ENCODE peak calls at places on chromosomes 4 and X, in five cellular contexts. One of them, this sample, is unnamed.
A peak's percentile ranks its signal among the peaks of the same experiment; 100 is the strongest.

GRCh38 chrX:47629419-47630210 is at the start of gene CFP:
- DNase-seq in A549: no peak
- DNase-seq in brain microvascular endothelial cell: no peak
- DNase-seq in fibroblast of pulmonary artery: no peak
- DNase-seq in fibroblast of mammary gland: no peak
- DNase-seq in this sample: no peak

GRCh38 chr4:5051692-5052423 is 578 bp downstream of the STK32B start:
- DNase-seq in A549: peak; percentile 40
- DNase-seq in brain microvascular endothelial cell: peak; percentile 7
- DNase-seq in fibroblast of pulmonary artery: no peak
- DNase-seq in fibroblast of mammary gland: no peak
- DNase-seq in this sample: no peak

GRCh38 chrX:151713859-151714258 is 2.0 kb upstream of the FATE1 start:
- DNase-seq in A549: peak; percentile 37
- DNase-seq in brain microvascular endothelial cell: peak; percentile 13
- DNase-seq in fibroblast of pulmonary artery: peak; percentile 12
- DNase-seq in fibroblast of mammary gland: no peak
- DNase-seq in this sample: peak; percentile 7

GRCh38 chr4:67545996-67546356 is 673 bp upstream of the CENPC start:
- DNase-seq in A549: no peak
- DNase-seq in brain microvascular endothelial cell: no peak
- DNase-seq in fibroblast of pulmonary artery: no peak
- DNase-seq in fibroblast of mammary gland: no peak
- DNase-seq in this sample: no peak

GRCh38 chr4:95545526-95545925 is 3.2 kb downstream of the UNC5C start:
- DNase-seq in A549: no peak
- DNase-seq in brain microvascular endothelial cell: no peak
- DNase-seq in fibroblast of pulmonary artery: no peak
- DNase-seq in fibroblast of mammary gland: no peak
- DNase-seq in this sample: no peak

GRCh38 chr4:38094419-38094818 is 134.2 kb downstream of the PTTG2 start:
- DNase-seq in A549: no peak
- DNase-seq in brain microvascular endothelial cell: no peak
- DNase-seq in fibroblast of pulmonary artery: no peak
- DNase-seq in fibroblast of mammary gland: no peak
- DNase-seq in this sample: no peak

GRCh38 chr4:24104173-24104572 is 214.3 kb upstream of the PPARGC1A start:
- DNase-seq in A549: no peak
- DNase-seq in brain microvascular endothelial cell: peak; percentile 51
- DNase-seq in fibroblast of pulmonary artery: peak; percentile 32
- DNase-seq in fibroblast of mammary gland: peak; percentile 76
- DNase-seq in this sample: no peak

GRCh38 chr4:15042529-15043167 is 40.4 kb downstream of the CPEB2 start:
- DNase-seq in A549: no peak
- DNase-seq in brain microvascular endothelial cell: no peak
- DNase-seq in fibroblast of pulmonary artery: peak; percentile 38
- DNase-seq in fibroblast of mammary gland: no peak
- DNase-seq in this sample: peak; percentile 26

GRCh38 chr4:88030565-88031310 is 23.3 kb downstream of the PKD2 start:
- DNase-seq in A549: no peak
- DNase-seq in brain microvascular endothelial cell: no peak
- DNase-seq in fibroblast of pulmonary artery: no peak
- DNase-seq in fibroblast of mammary gland: no peak
- DNase-seq in this sample: no peak

GRCh38 chrX:54964766-54965511 is 29.0 kb downstream of the PFKFB1 start:
- DNase-seq in A549: no peak
- DNase-seq in brain microvascular endothelial cell: no peak
- DNase-seq in fibroblast of pulmonary artery: no peak
- DNase-seq in fibroblast of mammary gland: no peak
- DNase-seq in this sample: no peak

GRCh38 chr4:36280555-36280954 is 861 bp upstream of the DTHD1 start:
- DNase-seq in A549: no peak
- DNase-seq in brain microvascular endothelial cell: no peak
- DNase-seq in fibroblast of pulmonary artery: no peak
- DNase-seq in fibroblast of mammary gland: no peak
- DNase-seq in this sample: peak; percentile 63

GRCh38 chr4:36285784-36286480 is 4.5 kb downstream of the DTHD1 start:
- DNase-seq in A549: no peak
- DNase-seq in brain microvascular endothelial cell: no peak
- DNase-seq in fibroblast of pulmonary artery: no peak
- DNase-seq in fibroblast of mammary gland: no peak
- DNase-seq in this sample: peak; percentile 96

GRCh38 chr4:36286481-36286871 is 5.1 kb downstream of the DTHD1 start:
- DNase-seq in A549: no peak
- DNase-seq in brain microvascular endothelial cell: no peak
- DNase-seq in fibroblast of pulmonary artery: no peak
- DNase-seq in fibroblast of mammary gland: no peak
- DNase-seq in this sample: no peak

GRCh38 chr4:36281384-36282106 is at the start of gene DTHD1:
- DNase-seq in A549: no peak
- DNase-seq in brain microvascular endothelial cell: no peak
- DNase-seq in fibroblast of pulmonary artery: no peak
- DNase-seq in fibroblast of mammary gland: no peak
- DNase-seq in this sample: peak; percentile 94

DNA sequence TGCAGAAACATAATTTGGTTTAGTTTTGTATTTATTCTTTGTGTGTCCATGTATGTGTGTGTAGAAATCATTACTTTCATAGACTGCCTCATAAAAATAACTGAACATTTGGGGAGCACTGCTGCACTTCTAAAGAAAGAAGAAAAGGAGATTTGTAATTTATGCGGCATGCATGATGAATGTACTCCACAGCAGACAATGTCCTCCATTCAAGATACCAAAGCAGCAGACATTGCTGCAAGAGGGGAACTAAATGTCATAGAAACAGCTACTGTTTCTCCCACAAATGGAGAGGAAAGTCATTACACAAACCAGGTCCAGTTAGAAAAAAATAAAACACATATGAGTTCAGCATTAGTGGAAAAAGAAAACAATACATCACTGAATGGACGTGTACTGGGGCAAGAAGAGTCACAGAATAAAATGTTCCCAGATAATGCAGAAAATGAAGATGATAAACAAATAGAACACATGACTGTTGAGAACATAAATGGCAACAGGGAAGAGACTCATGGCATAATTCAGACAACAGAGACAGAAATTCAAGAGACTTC is 2.6 kb downstream of the DTHD1 start:
- DNase-seq in A549: no peak
- DNase-seq in brain microvascular endothelial cell: no peak
- DNase-seq in fibroblast of pulmonary artery: no peak
- DNase-seq in fibroblast of mammary gland: no peak
- DNase-seq in this sample: peak; percentile 21
- H3K4me3 ChIP-seq in A549: no peak overlapping the region
- H3K4me3 ChIP-seq in brain microvascular endothelial cell: no peak overlapping the region
- H3K4me3 ChIP-seq in fibroblast of pulmonary artery: no peak overlapping the region
- H3K4me3 ChIP-seq in fibroblast of mammary gland: no peak overlapping the region
- H3K4me3 ChIP-seq in this sample: no peak overlapping the region

DNA sequence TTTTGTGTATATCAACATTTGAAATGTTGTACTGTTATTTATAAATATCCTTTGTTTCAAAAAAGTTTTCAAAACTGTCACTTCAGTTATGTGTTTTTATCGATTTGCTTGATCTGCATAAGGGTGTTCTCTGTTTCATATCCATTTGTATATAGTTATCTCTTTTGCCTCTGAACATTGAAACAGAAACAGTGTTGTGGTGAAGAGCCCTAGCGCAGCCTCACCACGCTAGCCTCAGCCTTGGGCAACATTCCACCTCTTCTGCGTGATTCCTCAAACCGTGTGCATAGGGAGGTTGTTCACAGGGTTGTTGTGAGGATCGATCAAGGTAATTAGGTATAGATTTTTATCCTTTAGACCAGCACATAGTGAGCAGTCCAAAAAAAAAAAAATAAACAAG is 287.0 kb upstream of the GALNT7 start:
- DNase-seq in A549: no peak
- DNase-seq in brain microvascular endothelial cell: no peak
- DNase-seq in fibroblast of pulmonary artery: no peak
- DNase-seq in fibroblast of mammary gland: no peak
- DNase-seq in this sample: no peak
- TF ChIP-seq CTCF in A549: no peak
- TF ChIP-seq CTCF in brain microvascular endothelial cell: no peak
- TF ChIP-seq CTCF in fibroblast of pulmonary artery: no peak
- TF ChIP-seq CTCF in fibroblast of mammary gland: no peak
- TF ChIP-seq CTCF in this sample: no peak

GRCh38 chr4:163330828-163331628 is 1.4 kb downstream of the NPY1R start:
- DNase-seq in A549: no peak
- DNase-seq in brain microvascular endothelial cell: no peak
- DNase-seq in fibroblast of pulmonary artery: no peak
- DNase-seq in fibroblast of mammary gland: no peak
- DNase-seq in this sample: peak; percentile 25
- H3K4me3 ChIP-seq in A549: no peak overlapping the region
- H3K4me3 ChIP-seq in brain microvascular endothelial cell: no peak overlapping the region
- H3K4me3 ChIP-seq in fibroblast of pulmonary artery: no peak overlapping the region
- H3K4me3 ChIP-seq in fibroblast of mammary gland: no peak overlapping the region
- H3K4me3 ChIP-seq in this sample: no peak overlapping the region

GRCh38 chr4:179307297-179308136 is 1865.3 kb upstream of the AGA start:
- DNase-seq in A549: peak; percentile 13
- DNase-seq in brain microvascular endothelial cell: peak; percentile 40
- DNase-seq in fibroblast of pulmonary artery: peak; percentile 24
- DNase-seq in fibroblast of mammary gland: peak; percentile 16
- DNase-seq in this sample: peak; percentile 21
- TF ChIP-seq CTCF in A549: peak; percentile 44
- TF ChIP-seq CTCF in brain microvascular endothelial cell: peak; percentile 75
- TF ChIP-seq CTCF in fibroblast of pulmonary artery: peak; percentile 54
- TF ChIP-seq CTCF in fibroblast of mammary gland: peak; percentile 55
- TF ChIP-seq CTCF in this sample: peak; percentile 70

GRCh38 chr4:40516651-40517050 is 113.0 kb downstream of the RBM47 start:
- DNase-seq in A549: no peak
- DNase-seq in brain microvascular endothelial cell: no peak
- DNase-seq in fibroblast of pulmonary artery: no peak
- DNase-seq in fibroblast of mammary gland: no peak
- DNase-seq in this sample: no peak

GRCh38 chr4:40514409-40515025 is 115.1 kb downstream of the RBM47 start:
- DNase-seq in A549: peak; percentile 39
- DNase-seq in brain microvascular endothelial cell: no peak
- DNase-seq in fibroblast of pulmonary artery: no peak
- DNase-seq in fibroblast of mammary gland: no peak
- DNase-seq in this sample: no peak

GRCh38 chr4:40511017-40511614 is 118.5 kb downstream of the RBM47 start:
- DNase-seq in A549: no peak
- DNase-seq in brain microvascular endothelial cell: no peak
- DNase-seq in fibroblast of pulmonary artery: no peak
- DNase-seq in fibroblast of mammary gland: no peak
- DNase-seq in this sample: no peak

GRCh38 chr4:40515037-40515397 is 114.6 kb downstream of the RBM47 start:
- DNase-seq in A549: no peak
- DNase-seq in brain microvascular endothelial cell: no peak
- DNase-seq in fibroblast of pulmonary artery: no peak
- DNase-seq in fibroblast of mammary gland: no peak
- DNase-seq in this sample: peak; percentile 90

DNA sequence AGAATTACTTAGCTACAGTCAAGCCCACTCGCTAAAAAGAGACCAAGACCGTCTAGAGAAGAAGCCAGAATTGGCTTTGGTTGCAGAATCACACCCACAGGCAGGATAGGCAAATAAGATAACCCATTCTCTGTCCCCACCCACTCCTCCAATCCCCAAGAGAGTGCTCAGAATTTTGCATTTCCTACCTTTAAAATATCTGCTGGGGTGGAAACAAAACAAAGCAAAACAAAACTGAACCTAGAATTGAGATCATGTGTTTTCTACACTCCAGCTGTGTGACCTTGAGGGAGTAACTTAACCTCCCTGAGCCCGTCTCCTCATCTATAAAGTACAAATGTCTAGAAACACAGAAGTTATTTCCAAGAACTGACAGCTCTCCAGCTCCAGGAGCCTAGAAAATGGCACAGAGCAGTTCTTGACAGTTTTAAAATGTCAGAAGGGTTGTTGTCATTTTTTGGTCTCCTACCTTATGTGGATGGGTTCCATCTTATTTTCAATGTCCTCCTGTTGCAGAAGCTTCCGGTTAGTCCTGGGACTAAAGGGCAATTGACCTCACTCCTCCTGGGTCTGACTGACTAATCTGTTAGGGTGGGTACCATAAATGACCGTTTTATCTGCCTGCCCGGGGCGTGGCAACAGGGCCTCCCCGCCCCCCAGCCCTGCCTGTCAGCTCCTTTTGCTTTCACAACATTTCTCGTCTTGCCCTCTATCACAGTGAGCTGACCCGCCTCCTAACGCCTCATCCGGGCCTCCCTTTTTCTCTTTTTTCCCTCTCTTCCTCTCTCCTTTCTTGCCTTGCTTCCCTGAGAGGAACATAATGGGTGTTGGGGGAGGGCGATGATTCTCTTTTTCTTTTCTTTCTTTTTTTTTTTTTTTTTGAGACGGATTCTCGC is 114.0 kb downstream of the RBM47 start:
- DNase-seq in A549: peak; percentile 81
- DNase-seq in brain microvascular endothelial cell: no peak
- DNase-seq in fibroblast of pulmonary artery: peak; percentile 30
- DNase-seq in fibroblast of mammary gland: peak; percentile 51
- DNase-seq in this sample: peak; percentile 21
- H3K4me3 ChIP-seq in A549: peak overlapping the region; percentile 46
- H3K4me3 ChIP-seq in brain microvascular endothelial cell: no peak overlapping the region
- H3K4me3 ChIP-seq in fibroblast of pulmonary artery: no peak overlapping the region
- H3K4me3 ChIP-seq in fibroblast of mammary gland: no peak overlapping the region
- H3K4me3 ChIP-seq in this sample: no peak overlapping the region

This sample was measured in bronchial epithelial cell.